ENCODE peak calls at places on chromosomes 1 and 21, in nine cellular contexts. V, T, X, H, C, N, A, Y and O are unnamed samples.

GRCh38 chr21:32934829-32935228 is 90.9 kb upstream of the OLIG2 start:
- DNase-seq in N (no peak), T (no peak), A (no peak), C (no peak), H (no peak), Y (no peak), V (no peak), X (no peak), O (no peak)

GRCh38 chr1:110185181-110185580 is 24.9 kb upstream of the KCNC4 start:
- DNase-seq in V (no peak), H (no peak), X (peak; percentile 21), N (no peak), Y (no peak), T (no peak), C (no peak), A (no peak), O (no peak)

GRCh38 chr21:16588433-16588860 is 858.7 kb downstream of the USP25 start:
- DNase-seq in Y (no peak), X (peak; percentile 64), C (peak; percentile 42), V (peak; percentile 31), H (no peak), T (no peak), N (peak; percentile 81), A (peak; percentile 43), O (no peak)

GRCh38 chr1:1435094-1435903 is at the start of gene VWA1:
- DNase-seq in H (no peak), T (peak; percentile 53), X (no peak), Y (peak; percentile 15), V (peak; percentile 80), A (peak; percentile 83), C (peak; percentile 67), N (peak; percentile 65), O (peak; percentile 30)

GRCh38 chr1:211327341-211327921 is 798 bp downstream of the TRAF5 start:
- DNase-seq in V (no peak), A (peak; percentile 72), Y (no peak), N (peak; percentile 75), H (no peak), T (no peak), X (no peak), C (peak; percentile 61), O (peak; percentile 19)

GRCh38 chr21:16587671-16588379 is 858.0 kb downstream of the USP25 start:
- DNase-seq in A (no peak), Y (no peak), X (no peak), N (peak; percentile 87), T (no peak), C (peak; percentile 65), V (no peak), H (no peak), O (no peak)

GRCh38 chr1:17757426-17757825 is 2.3 kb downstream of the ACTL8 start:
- DNase-seq in A (no peak), N (no peak), X (no peak), C (no peak), H (no peak), V (no peak), Y (no peak), T (no peak), O (no peak)

GRCh38 chr1:233597489-233597901 is 16.4 kb upstream of the KCNK1 start:
- DNase-seq in T (no peak), A (no peak), C (no peak), V (no peak), H (no peak), N (peak; percentile 12), X (no peak), Y (no peak), O (no peak)

GRCh38 chr1:109569323-109569722 is 20.9 kb downstream of the GNAI3 start:
- DNase-seq in V (no peak), A (no peak), T (no peak), N (no peak), H (no peak), X (no peak), Y (no peak), C (peak; percentile 41), O (no peak)

GRCh38 chr1:236083650-236084385 is 18.9 kb upstream of the NID1 start:
- DNase-seq in A (no peak), N (peak; percentile 41), C (no peak), T (no peak), V (no peak), X (no peak), Y (no peak), H (no peak), O (no peak)

GRCh38 chr1:197911857-197912696 is 5.1 kb upstream of the LHX9 start:
- DNase-seq in C (no peak), N (no peak), Y (no peak), T (no peak), H (no peak), X (peak; percentile 23), V (no peak), A (no peak), O (no peak)

GRCh38 chr1:203306089-203306969 is 1.0 kb downstream of the BTG2 start:
- DNase-seq in H (peak; percentile 27), C (peak; percentile 84), T (no peak), A (peak; percentile 76), Y (no peak), X (peak; percentile 83), V (peak; percentile 91), N (peak; percentile 90), O (no peak)

GRCh38 chr1:58819719-58820118 is 35.9 kb upstream of the JUN start:
- DNase-seq in N (no peak), X (no peak), A (no peak), H (no peak), V (no peak), T (no peak), Y (no peak), C (peak; percentile 81), O (no peak)

GRCh38 chr21:45407629-45408247 is 2.8 kb downstream of the COL18A1 start:
- DNase-seq in N (no peak), Y (no peak), X (no peak), V (no peak), H (no peak), C (no peak), A (no peak), T (no peak), O (no peak)

GRCh38 chr1:54218883-54219687 is 19.1 kb downstream of the MRPL37 start:
- DNase-seq in Y (no peak), A (no peak), N (peak; percentile 11), X (no peak), H (no peak), C (peak; percentile 31), V (peak; percentile 59), T (no peak), O (no peak)

GRCh38 chr1:27117733-27118439 is 37.0 kb downstream of the SLC9A1 start:
- DNase-seq in A (no peak), C (no peak), Y (no peak), V (no peak), N (no peak), X (no peak), H (no peak), T (no peak), O (no peak)

GRCh38 chr1:178819123-178819522 is 51.8 kb downstream of the ANGPTL1 start:
- DNase-seq in X (no peak), Y (no peak), T (no peak), N (no peak), A (no peak), C (no peak), H (no peak), V (no peak), O (no peak)

GRCh38 chr21:27807596-27807995 is 840.7 kb upstream of the ADAMTS5 start:
- DNase-seq in V (no peak), T (no peak), H (no peak), Y (no peak), A (no peak), N (no peak), X (no peak), C (no peak), O (no peak)

GRCh38 chr21:27047331-27048314 is 80.7 kb upstream of the ADAMTS5 start:
- DNase-seq in V (no peak), A (no peak), C (no peak), Y (no peak), X (no peak), T (no peak), N (peak; percentile 38), H (no peak), O (no peak)

GRCh38 chr1:29864431-29865022 is 628.2 kb downstream of the PTPRU start:
- DNase-seq in Y (no peak), A (no peak), X (no peak), H (no peak), T (no peak), V (no peak), C (no peak), N (no peak), O (no peak)

GRCh38 chr21:44870748-44871495 is 2.6 kb downstream of the PTTG1IP start:
- DNase-seq in Y (no peak), V (peak; percentile 56), C (peak; percentile 40), X (peak; percentile 52), H (no peak), T (no peak), N (no peak), A (no peak), O (no peak)

GRCh38 chr1:16048573-16049189 is 5.1 kb downstream of the CLCNKB start:
- DNase-seq in H (no peak), X (no peak), N (peak; percentile 33), C (no peak), A (no peak), V (peak; percentile 50), T (peak; percentile 13), Y (no peak), O (peak; percentile 8)

GRCh38 chr1:36436820-36437219 is 13.4 kb downstream of the OSCP1 start:
- DNase-seq in Y (no peak), T (no peak), H (peak; percentile 12), N (no peak), V (no peak), C (no peak), X (no peak), A (no peak), O (no peak)

GRCh38 chr1:244665771-244666217 is 12.9 kb downstream of the DESI2 start:
- DNase-seq in A (no peak), N (no peak), C (no peak), Y (no peak), T (no peak), V (no peak), X (peak; percentile 11), H (no peak), O (no peak)

GRCh38 chr1:41711581-41711980 is 207.1 kb downstream of the HIVEP3 start:
- DNase-seq in C (no peak), A (no peak), H (no peak), Y (no peak), V (no peak), N (no peak), T (no peak), X (no peak), O (no peak)

GRCh38 chr1:16474166-16474800 is 33.8 kb downstream of the NECAP2 start:
- DNase-seq in V (no peak), Y (no peak), N (no peak), H (no peak), A (no peak), T (no peak), X (no peak), C (no peak), O (no peak)

GRCh38 chr1:150612014-150612345 is 17.4 kb downstream of the ENSA start:
- DNase-seq in Y (no peak), C (no peak), V (no peak), N (no peak), X (no peak), H (no peak), T (no peak), A (no peak), O (no peak)

GRCh38 chr1:245863566-245864184 is 643.4 kb downstream of the SMYD3 start:
- DNase-seq in Y (no peak), A (no peak), T (no peak), N (no peak), X (no peak), H (no peak), C (peak; percentile 44), V (no peak), O (no peak)

GRCh38 chr1:202343652-202344349 is 2.1 kb upstream of the UBE2T start:
- DNase-seq in Y (no peak), N (peak; percentile 59), H (peak; percentile 22), A (peak; percentile 32), C (peak; percentile 50), V (no peak), X (peak; percentile 53), T (no peak), O (no peak)

GRCh38 chr1:228279722-228280105 is 71.9 kb downstream of the OBSCN start:
- DNase-seq in Y (no peak), N (no peak), V (no peak), C (no peak), X (no peak), T (no peak), H (no peak), A (no peak), O (no peak)

GRCh38 chr1:19644422-19644760 is 280 bp downstream of the NBL1 start:
- DNase-seq in H (no peak), V (no peak), C (no peak), N (no peak), Y (no peak), T (no peak), X (no peak), A (no peak), O (no peak)